ENCODE peak calls at places on chromosomes 16 and 17, in six cellular contexts. One of them, this sample, is unnamed.

GRCh38 chr17:30344283-30345088 is 10.6 kb upstream of the TMIGD1 start:
- DNase-seq in AG09319: no peak
- DNase-seq in gastrocnemius medialis: no peak
- DNase-seq in AG04450: no peak
- DNase-seq in mucosa of descending colon: peak
- DNase-seq in nephron progenitor cell: no peak
- DNase-seq in this sample: no peak

GRCh38 chr16:50570354-50570753 is 22.2 kb downstream of the NKD1 start:
- DNase-seq in AG09319: no peak
- DNase-seq in nephron progenitor cell: no peak
- DNase-seq in AG04450: no peak
- DNase-seq in mucosa of descending colon: no peak
- DNase-seq in gastrocnemius medialis: no peak
- DNase-seq in this sample: no peak

GRCh38 chr17:43579570-43580140 is 33.5 kb upstream of the ETV4 start:
- DNase-seq in mucosa of descending colon: no peak
- DNase-seq in AG04450: peak
- DNase-seq in gastrocnemius medialis: no peak
- DNase-seq in AG09319: no peak
- DNase-seq in nephron progenitor cell: no peak
- DNase-seq in this sample: no peak

GRCh38 chr17:71472809-71473789 is 647.7 kb upstream of the SOX9 start:
- DNase-seq in AG09319: peak
- DNase-seq in nephron progenitor cell: peak
- DNase-seq in gastrocnemius medialis: no peak
- DNase-seq in mucosa of descending colon: peak
- DNase-seq in AG04450: peak
- DNase-seq in this sample: no peak

GRCh38 chr17:68074279-68074678 is 38.7 kb downstream of the KPNA2 start:
- DNase-seq in nephron progenitor cell: no peak
- DNase-seq in AG04450: no peak
- DNase-seq in AG09319: no peak
- DNase-seq in gastrocnemius medialis: no peak
- DNase-seq in mucosa of descending colon: no peak
- DNase-seq in this sample: peak

GRCh38 chr16:46897471-46897870 is 13.3 kb downstream of the GPT2 start:
- DNase-seq in mucosa of descending colon: no peak
- DNase-seq in gastrocnemius medialis: peak
- DNase-seq in AG09319: no peak
- DNase-seq in AG04450: no peak
- DNase-seq in nephron progenitor cell: no peak
- DNase-seq in this sample: no peak

GRCh38 chr16:12323007-12323699 is 346.6 kb downstream of the SNX29 start:
- DNase-seq in mucosa of descending colon: no peak
- DNase-seq in AG04450: no peak
- DNase-seq in nephron progenitor cell: no peak
- DNase-seq in gastrocnemius medialis: no peak
- DNase-seq in AG09319: no peak
- DNase-seq in this sample: no peak

GRCh38 chr16:67441289-67441753 is 10.4 kb downstream of the HSD11B2 start:
- DNase-seq in nephron progenitor cell: no peak
- DNase-seq in AG04450: no peak
- DNase-seq in mucosa of descending colon: peak
- DNase-seq in gastrocnemius medialis: no peak
- DNase-seq in AG09319: no peak
- DNase-seq in this sample: peak

GRCh38 chr16:87723224-87723619 is 42.6 kb downstream of the KLHDC4 start:
- DNase-seq in AG09319: no peak
- DNase-seq in nephron progenitor cell: no peak
- DNase-seq in AG04450: peak
- DNase-seq in mucosa of descending colon: peak
- DNase-seq in gastrocnemius medialis: no peak
- DNase-seq in this sample: peak

GRCh38 chr17:56817066-56817465 is 16.7 kb downstream of the C17orf67 start:
- DNase-seq in nephron progenitor cell: no peak
- DNase-seq in mucosa of descending colon: no peak
- DNase-seq in AG09319: no peak
- DNase-seq in AG04450: no peak
- DNase-seq in gastrocnemius medialis: no peak
- DNase-seq in this sample: no peak

GRCh38 chr16:85915125-85915845 is 16.3 kb downstream of the IRF8 start:
- DNase-seq in AG04450: no peak
- DNase-seq in nephron progenitor cell: no peak
- DNase-seq in AG09319: no peak
- DNase-seq in gastrocnemius medialis: no peak
- DNase-seq in mucosa of descending colon: no peak
- DNase-seq in this sample: peak

GRCh38 chr16:89187337-89188063 is 12.8 kb downstream of the SLC22A31 start:
- DNase-seq in nephron progenitor cell: peak
- DNase-seq in mucosa of descending colon: no peak
- DNase-seq in gastrocnemius medialis: no peak
- DNase-seq in AG04450: no peak
- DNase-seq in AG09319: no peak
- DNase-seq in this sample: peak

GRCh38 chr16:88691924-88692560 is 5.7 kb upstream of the SNAI3 start:
- DNase-seq in AG04450: no peak
- DNase-seq in nephron progenitor cell: no peak
- DNase-seq in gastrocnemius medialis: no peak
- DNase-seq in AG09319: no peak
- DNase-seq in mucosa of descending colon: no peak
- DNase-seq in this sample: no peak

GRCh38 chr17:61997649-61998048 is 67.4 kb downstream of the MED13 start:
- DNase-seq in gastrocnemius medialis: no peak
- DNase-seq in mucosa of descending colon: no peak
- DNase-seq in AG04450: no peak
- DNase-seq in AG09319: peak
- DNase-seq in nephron progenitor cell: no peak
- DNase-seq in this sample: no peak

GRCh38 chr17:16459850-16460550 is 32.0 kb downstream of the LRRC75A start:
- DNase-seq in AG09319: no peak
- DNase-seq in nephron progenitor cell: no peak
- DNase-seq in mucosa of descending colon: no peak
- DNase-seq in gastrocnemius medialis: no peak
- DNase-seq in AG04450: no peak
- DNase-seq in this sample: no peak

GRCh38 chr17:1462164-1463112 is 6.4 kb upstream of the CRK start:
- DNase-seq in AG04450: no peak
- DNase-seq in AG09319: no peak
- DNase-seq in gastrocnemius medialis: no peak
- DNase-seq in nephron progenitor cell: no peak
- DNase-seq in mucosa of descending colon: no peak
- DNase-seq in this sample: no peak

GRCh38 chr16:1030381-1030901 is 42.1 kb upstream of the SSTR5 start:
- DNase-seq in AG04450: no peak
- DNase-seq in gastrocnemius medialis: no peak
- DNase-seq in mucosa of descending colon: no peak
- DNase-seq in AG09319: no peak
- DNase-seq in nephron progenitor cell: peak
- DNase-seq in this sample: no peak

GRCh38 chr17:68351395-68351794 is 60.1 kb downstream of the ARSG start:
- DNase-seq in AG04450: no peak
- DNase-seq in gastrocnemius medialis: no peak
- DNase-seq in AG09319: no peak
- DNase-seq in mucosa of descending colon: no peak
- DNase-seq in nephron progenitor cell: no peak
- DNase-seq in this sample: no peak

GRCh38 chr17:63447688-63448005 is 1.5 kb upstream of the CYB561 start:
- DNase-seq in AG04450: no peak
- DNase-seq in nephron progenitor cell: no peak
- DNase-seq in AG09319: no peak
- DNase-seq in gastrocnemius medialis: no peak
- DNase-seq in mucosa of descending colon: no peak
- DNase-seq in this sample: no peak

GRCh38 chr16:63169100-63169499 is 1132.9 kb upstream of the CDH8 start:
- DNase-seq in AG09319: no peak
- DNase-seq in AG04450: no peak
- DNase-seq in mucosa of descending colon: no peak
- DNase-seq in gastrocnemius medialis: no peak
- DNase-seq in nephron progenitor cell: no peak
- DNase-seq in this sample: no peak

DNA sequence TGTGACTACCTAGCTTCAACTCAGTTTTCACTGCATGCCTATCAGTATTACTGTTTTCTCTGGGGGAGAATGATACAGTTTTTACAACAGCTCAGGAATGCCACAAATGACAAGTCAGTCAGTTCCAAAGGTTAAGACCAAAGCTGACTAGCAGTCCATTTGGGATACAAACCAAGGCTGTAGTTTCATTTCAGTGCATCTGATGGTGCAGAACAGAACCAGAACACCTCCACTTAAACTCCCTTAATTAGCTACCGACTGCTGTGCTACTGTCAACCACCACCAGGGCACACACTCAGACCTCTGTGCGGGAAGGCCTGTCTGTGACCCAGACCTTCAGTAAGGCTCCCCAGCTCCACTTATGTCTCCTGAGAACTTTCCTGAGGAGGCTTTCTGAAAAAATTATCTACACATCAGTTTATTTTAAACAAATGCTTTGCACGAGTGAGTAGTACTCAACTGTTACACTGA is 20.4 kb downstream of the NFE2L1 start:
- DNase-seq in nephron progenitor cell: no peak
- DNase-seq in mucosa of descending colon: no peak
- DNase-seq in AG04450: no peak
- DNase-seq in gastrocnemius medialis: no peak
- DNase-seq in AG09319: no peak
- DNase-seq in this sample: no peak
- TF ChIP-seq CTCF in nephron progenitor cell: peak
- TF ChIP-seq CTCF in mucosa of descending colon: no peak
- TF ChIP-seq CTCF in AG04450: peak
- TF ChIP-seq CTCF in gastrocnemius medialis: peak
- TF ChIP-seq CTCF in AG09319: peak
- TF ChIP-seq CTCF in this sample: peak

GRCh38 chr17:79904865-79905264 is 65.6 kb upstream of the CBX4 start:
- DNase-seq in gastrocnemius medialis: no peak
- DNase-seq in AG09319: no peak
- DNase-seq in AG04450: no peak
- DNase-seq in nephron progenitor cell: no peak
- DNase-seq in mucosa of descending colon: no peak
- DNase-seq in this sample: no peak

GRCh38 chr17:79909121-79909520 is 69.9 kb upstream of the CBX4 start:
- DNase-seq in nephron progenitor cell: no peak
- DNase-seq in gastrocnemius medialis: no peak
- DNase-seq in AG09319: no peak
- DNase-seq in mucosa of descending colon: no peak
- DNase-seq in AG04450: no peak
- DNase-seq in this sample: no peak

GRCh38 chr17:79907855-79908254 is 68.6 kb upstream of the CBX4 start:
- DNase-seq in AG04450: no peak
- DNase-seq in mucosa of descending colon: peak
- DNase-seq in nephron progenitor cell: no peak
- DNase-seq in gastrocnemius medialis: no peak
- DNase-seq in AG09319: no peak
- DNase-seq in this sample: no peak

GRCh38 chr17:79907217-79907715 is 68.0 kb upstream of the CBX4 start:
- DNase-seq in gastrocnemius medialis: no peak
- DNase-seq in AG09319: no peak
- DNase-seq in mucosa of descending colon: no peak
- DNase-seq in nephron progenitor cell: no peak
- DNase-seq in AG04450: no peak
- DNase-seq in this sample: no peak

DNA sequence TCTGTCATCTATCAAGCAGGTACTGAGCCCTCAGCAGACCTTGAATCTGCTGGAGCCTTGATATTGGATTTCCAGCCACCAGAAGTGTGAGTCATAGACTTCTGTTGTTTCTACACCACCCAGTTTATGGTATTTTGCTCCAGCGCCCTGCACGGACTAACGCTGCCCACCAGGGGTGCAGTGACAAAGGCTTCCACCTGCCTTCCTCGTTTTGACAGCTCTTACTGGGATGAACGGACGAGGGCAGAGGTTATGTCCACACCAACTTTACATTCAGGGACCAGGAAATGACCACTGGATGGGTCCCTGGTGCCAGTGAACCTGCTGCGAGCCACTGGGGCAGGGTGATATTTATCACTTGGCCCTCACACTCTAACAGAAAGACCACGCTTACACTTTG is 66.6 kb upstream of the CBX4 start:
- DNase-seq in nephron progenitor cell: no peak
- DNase-seq in AG04450: no peak
- DNase-seq in AG09319: no peak
- DNase-seq in gastrocnemius medialis: no peak
- DNase-seq in mucosa of descending colon: no peak
- DNase-seq in this sample: no peak
- TF ChIP-seq CTCF in nephron progenitor cell: peak
- TF ChIP-seq CTCF in AG04450: peak
- TF ChIP-seq CTCF in AG09319: no peak
- TF ChIP-seq CTCF in gastrocnemius medialis: no peak
- TF ChIP-seq CTCF in mucosa of descending colon: no peak
- TF ChIP-seq CTCF in this sample: no peak

DNA sequence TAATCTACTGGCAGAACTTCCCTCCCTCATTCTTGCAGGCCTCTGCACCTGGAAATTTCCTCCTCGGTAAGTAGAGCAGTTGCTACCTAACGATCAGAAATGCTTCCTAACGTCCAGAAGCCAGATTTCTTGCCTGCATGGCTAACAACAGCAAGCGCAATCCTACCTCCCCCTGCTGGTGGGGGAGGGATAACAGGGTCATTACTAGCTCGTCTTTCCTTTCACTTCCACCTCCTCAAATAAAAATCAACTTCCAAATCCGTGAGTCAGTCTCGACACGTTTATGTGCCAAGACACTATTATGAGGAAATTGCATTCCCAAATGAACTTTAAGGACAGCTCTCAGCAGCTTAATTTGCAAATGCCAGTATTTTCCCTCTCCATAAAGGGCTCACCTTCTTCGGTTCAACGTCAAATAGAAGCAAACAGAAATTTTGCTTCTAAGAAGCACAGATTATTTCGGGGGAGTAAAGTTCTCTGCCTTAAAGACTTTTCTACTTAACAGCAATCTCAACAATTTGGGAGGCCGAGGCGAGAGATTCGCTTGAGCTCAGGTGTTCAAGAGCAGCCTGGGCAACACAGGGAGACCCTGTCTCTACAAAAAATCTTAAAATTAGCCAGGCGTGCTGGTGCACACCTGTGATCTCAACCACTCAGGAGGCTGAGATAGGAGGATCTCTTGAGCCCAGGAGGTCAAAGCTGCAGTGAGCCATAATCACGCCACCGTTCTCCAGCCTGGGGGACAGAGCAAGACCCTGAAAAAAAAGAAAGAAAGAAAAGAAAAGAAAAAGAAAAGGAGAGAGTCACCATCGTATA is 188.6 kb upstream of the PSMD7 start:
- DNase-seq in nephron progenitor cell: peak
- DNase-seq in gastrocnemius medialis: no peak
- DNase-seq in AG04450: no peak
- DNase-seq in mucosa of descending colon: peak
- DNase-seq in AG09319: no peak
- DNase-seq in this sample: no peak
- TF ChIP-seq CTCF in nephron progenitor cell: peak
- TF ChIP-seq CTCF in gastrocnemius medialis: no peak
- TF ChIP-seq CTCF in AG04450: peak
- TF ChIP-seq CTCF in mucosa of descending colon: peak
- TF ChIP-seq CTCF in AG09319: peak
- TF ChIP-seq CTCF in this sample: peak

DNA sequence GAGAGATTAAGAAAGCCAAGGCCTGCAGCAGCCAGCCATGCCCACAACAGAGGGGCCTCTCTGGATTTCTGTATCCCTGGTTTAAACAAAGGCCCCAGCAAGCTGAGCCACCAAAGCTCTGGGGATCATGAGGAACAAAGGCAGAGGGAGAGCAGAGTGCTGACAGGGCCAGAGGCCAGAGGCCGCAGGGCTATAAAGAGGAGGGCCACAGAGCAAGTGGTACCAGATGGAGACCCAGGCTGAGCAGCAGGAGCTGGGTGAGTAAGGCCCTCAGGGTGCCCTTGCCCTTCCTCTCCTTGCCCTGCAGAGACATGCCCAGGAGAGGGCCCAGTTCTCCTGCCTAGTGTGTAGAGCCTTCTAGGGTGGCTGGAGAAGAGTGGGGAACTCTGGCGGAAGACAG is at the start of gene CRYBA1:
- DNase-seq in gastrocnemius medialis: no peak
- DNase-seq in mucosa of descending colon: no peak
- DNase-seq in AG09319: no peak
- DNase-seq in AG04450: no peak
- DNase-seq in nephron progenitor cell: no peak
- DNase-seq in this sample: no peak
- TF ChIP-seq CTCF in gastrocnemius medialis: no peak
- TF ChIP-seq CTCF in mucosa of descending colon: no peak
- TF ChIP-seq CTCF in AG09319: no peak
- TF ChIP-seq CTCF in AG04450: no peak
- TF ChIP-seq CTCF in nephron progenitor cell: no peak
- TF ChIP-seq CTCF in this sample: no peak